ENCODE peak calls at places on chromosome 21, in eight cellular contexts. One of them, this sample, is unnamed.

GRCh38 chr21:42755031-42755665 is 101.7 kb downstream of the PDE9A start:
- DNase-seq in AG04450: no peak
- DNase-seq in cardiac muscle cell: no peak
- DNase-seq in mesothelial cell of epicardium: no peak
- DNase-seq in RWPE1: no peak
- DNase-seq in testis: no peak
- DNase-seq in hepatocyte: no peak
- DNase-seq in ascending aorta: no peak
- DNase-seq in this sample: no peak

GRCh38 chr21:41559658-41560599 is 52.0 kb upstream of the TMPRSS2 start:
- DNase-seq in AG04450: no peak
- DNase-seq in cardiac muscle cell: peak
- DNase-seq in mesothelial cell of epicardium: no peak
- DNase-seq in RWPE1: no peak
- DNase-seq in testis: no peak
- DNase-seq in hepatocyte: no peak
- DNase-seq in ascending aorta: no peak
- DNase-seq in this sample: no peak

GRCh38 chr21:36155603-36156338 is 853 bp upstream of the DOP1B start:
- DNase-seq in AG04450: no peak
- DNase-seq in cardiac muscle cell: no peak
- DNase-seq in mesothelial cell of epicardium: no peak
- DNase-seq in RWPE1: no peak
- DNase-seq in testis: no peak
- DNase-seq in hepatocyte: peak
- DNase-seq in ascending aorta: no peak
- DNase-seq in this sample: no peak

GRCh38 chr21:41706678-41707077 is 60.2 kb downstream of the RIPK4 start:
- DNase-seq in AG04450: no peak
- DNase-seq in cardiac muscle cell: peak
- DNase-seq in mesothelial cell of epicardium: no peak
- DNase-seq in RWPE1: peak
- DNase-seq in testis: no peak
- DNase-seq in hepatocyte: peak
- DNase-seq in ascending aorta: no peak
- DNase-seq in this sample: no peak

GRCh38 chr21:35051287-35051818 is 2.3 kb upstream of the RUNX1 start:
- DNase-seq in AG04450: no peak
- DNase-seq in cardiac muscle cell: peak
- DNase-seq in mesothelial cell of epicardium: no peak
- DNase-seq in RWPE1: peak
- DNase-seq in testis: peak
- DNase-seq in hepatocyte: peak
- DNase-seq in ascending aorta: peak
- DNase-seq in this sample: no peak

GRCh38 chr21:43211085-43212071 is 42.6 kb downstream of the CRYAA start:
- DNase-seq in AG04450: no peak
- DNase-seq in cardiac muscle cell: no peak
- DNase-seq in mesothelial cell of epicardium: no peak
- DNase-seq in RWPE1: no peak
- DNase-seq in testis: peak
- DNase-seq in hepatocyte: peak
- DNase-seq in ascending aorta: peak
- DNase-seq in this sample: no peak

GRCh38 chr21:20308586-20308985 is 689.6 kb upstream of the NCAM2 start:
- DNase-seq in AG04450: no peak
- DNase-seq in cardiac muscle cell: no peak
- DNase-seq in mesothelial cell of epicardium: no peak
- DNase-seq in RWPE1: no peak
- DNase-seq in testis: no peak
- DNase-seq in hepatocyte: no peak
- DNase-seq in ascending aorta: no peak
- DNase-seq in this sample: no peak

GRCh38 chr21:33642896-33643657 is 776 bp downstream of the ITSN1 start:
- DNase-seq in AG04450: no peak
- DNase-seq in cardiac muscle cell: peak
- DNase-seq in mesothelial cell of epicardium: peak
- DNase-seq in RWPE1: peak
- DNase-seq in testis: peak
- DNase-seq in hepatocyte: peak
- DNase-seq in ascending aorta: peak
- DNase-seq in this sample: no peak

GRCh38 chr21:43727571-43728466 is 8.9 kb downstream of the PDXK start:
- DNase-seq in AG04450: no peak
- DNase-seq in cardiac muscle cell: peak
- DNase-seq in mesothelial cell of epicardium: no peak
- DNase-seq in RWPE1: no peak
- DNase-seq in testis: peak
- DNase-seq in hepatocyte: no peak
- DNase-seq in ascending aorta: peak
- DNase-seq in this sample: no peak

GRCh38 chr21:46442938-46443337 is 15.8 kb upstream of the DIP2A start:
- DNase-seq in AG04450: no peak
- DNase-seq in cardiac muscle cell: no peak
- DNase-seq in mesothelial cell of epicardium: no peak
- DNase-seq in RWPE1: no peak
- DNase-seq in testis: no peak
- DNase-seq in hepatocyte: no peak
- DNase-seq in ascending aorta: no peak
- DNase-seq in this sample: no peak

GRCh38 chr21:41947596-41948403 is 6.0 kb downstream of the C2CD2 start:
- DNase-seq in AG04450: no peak
- DNase-seq in cardiac muscle cell: peak
- DNase-seq in mesothelial cell of epicardium: no peak
- DNase-seq in RWPE1: no peak
- DNase-seq in testis: no peak
- DNase-seq in hepatocyte: no peak
- DNase-seq in ascending aorta: peak
- DNase-seq in this sample: no peak

GRCh38 chr21:35528109-35529042 is 479.3 kb upstream of the RUNX1 start:
- DNase-seq in AG04450: no peak
- DNase-seq in cardiac muscle cell: peak
- DNase-seq in mesothelial cell of epicardium: no peak
- DNase-seq in RWPE1: no peak
- DNase-seq in testis: peak
- DNase-seq in hepatocyte: no peak
- DNase-seq in ascending aorta: no peak
- DNase-seq in this sample: no peak

GRCh38 chr21:32978346-32979270 is 47.1 kb upstream of the OLIG2 start:
- DNase-seq in AG04450: no peak
- DNase-seq in cardiac muscle cell: no peak
- DNase-seq in mesothelial cell of epicardium: no peak
- DNase-seq in RWPE1: no peak
- DNase-seq in testis: no peak
- DNase-seq in hepatocyte: no peak
- DNase-seq in ascending aorta: no peak
- DNase-seq in this sample: no peak

GRCh38 chr21:41227357-41228005 is 59.5 kb downstream of the BACE2 start:
- DNase-seq in AG04450: no peak
- DNase-seq in cardiac muscle cell: no peak
- DNase-seq in mesothelial cell of epicardium: no peak
- DNase-seq in RWPE1: no peak
- DNase-seq in testis: no peak
- DNase-seq in hepatocyte: no peak
- DNase-seq in ascending aorta: no peak
- DNase-seq in this sample: no peak

GRCh38 chr21:34969431-34970036 is 79.6 kb downstream of the RUNX1 start:
- DNase-seq in AG04450: no peak
- DNase-seq in cardiac muscle cell: peak
- DNase-seq in mesothelial cell of epicardium: no peak
- DNase-seq in RWPE1: no peak
- DNase-seq in testis: no peak
- DNase-seq in hepatocyte: no peak
- DNase-seq in ascending aorta: no peak
- DNase-seq in this sample: no peak

GRCh38 chr21:35974801-35975200 is 85.5 kb downstream of the SETD4 start:
- DNase-seq in AG04450: no peak
- DNase-seq in cardiac muscle cell: peak
- DNase-seq in mesothelial cell of epicardium: no peak
- DNase-seq in RWPE1: peak
- DNase-seq in testis: no peak
- DNase-seq in hepatocyte: no peak
- DNase-seq in ascending aorta: no peak
- DNase-seq in this sample: no peak

GRCh38 chr21:43712268-43712942 is 6.5 kb upstream of the PDXK start:
- DNase-seq in AG04450: no peak
- DNase-seq in cardiac muscle cell: no peak
- DNase-seq in mesothelial cell of epicardium: no peak
- DNase-seq in RWPE1: peak
- DNase-seq in testis: no peak
- DNase-seq in hepatocyte: peak
- DNase-seq in ascending aorta: no peak
- DNase-seq in this sample: peak

GRCh38 chr21:29697555-29698193 is 242.1 kb downstream of the GRIK1 start:
- DNase-seq in AG04450: no peak
- DNase-seq in cardiac muscle cell: no peak
- DNase-seq in mesothelial cell of epicardium: no peak
- DNase-seq in RWPE1: no peak
- DNase-seq in testis: no peak
- DNase-seq in hepatocyte: no peak
- DNase-seq in ascending aorta: no peak
- DNase-seq in this sample: no peak

GRCh38 chr21:45910548-45911221 is 70.9 kb upstream of the COL6A1 start:
- DNase-seq in AG04450: no peak
- DNase-seq in cardiac muscle cell: no peak
- DNase-seq in mesothelial cell of epicardium: no peak
- DNase-seq in RWPE1: peak
- DNase-seq in testis: peak
- DNase-seq in hepatocyte: no peak
- DNase-seq in ascending aorta: no peak
- DNase-seq in this sample: no peak

GRCh38 chr21:36747815-36748381 is 49.0 kb downstream of the SIM2 start:
- DNase-seq in AG04450: no peak
- DNase-seq in cardiac muscle cell: peak
- DNase-seq in mesothelial cell of epicardium: no peak
- DNase-seq in RWPE1: no peak
- DNase-seq in testis: peak
- DNase-seq in hepatocyte: peak
- DNase-seq in ascending aorta: no peak
- DNase-seq in this sample: no peak

GRCh38 chr21:39085843-39086415 is 97.3 kb downstream of the PSMG1 start:
- DNase-seq in AG04450: no peak
- DNase-seq in cardiac muscle cell: no peak
- DNase-seq in mesothelial cell of epicardium: no peak
- DNase-seq in RWPE1: no peak
- DNase-seq in testis: no peak
- DNase-seq in hepatocyte: no peak
- DNase-seq in ascending aorta: peak
- DNase-seq in this sample: no peak
- TF ChIP-seq CTCF in AG04450: no peak
- TF ChIP-seq CTCF in cardiac muscle cell: no peak
- TF ChIP-seq CTCF in mesothelial cell of epicardium: no peak
- TF ChIP-seq CTCF in RWPE1: no peak
- TF ChIP-seq CTCF in testis: no peak
- TF ChIP-seq CTCF in hepatocyte: no peak
- TF ChIP-seq CTCF in ascending aorta: no peak
- TF ChIP-seq CTCF in this sample: no peak

DNA sequence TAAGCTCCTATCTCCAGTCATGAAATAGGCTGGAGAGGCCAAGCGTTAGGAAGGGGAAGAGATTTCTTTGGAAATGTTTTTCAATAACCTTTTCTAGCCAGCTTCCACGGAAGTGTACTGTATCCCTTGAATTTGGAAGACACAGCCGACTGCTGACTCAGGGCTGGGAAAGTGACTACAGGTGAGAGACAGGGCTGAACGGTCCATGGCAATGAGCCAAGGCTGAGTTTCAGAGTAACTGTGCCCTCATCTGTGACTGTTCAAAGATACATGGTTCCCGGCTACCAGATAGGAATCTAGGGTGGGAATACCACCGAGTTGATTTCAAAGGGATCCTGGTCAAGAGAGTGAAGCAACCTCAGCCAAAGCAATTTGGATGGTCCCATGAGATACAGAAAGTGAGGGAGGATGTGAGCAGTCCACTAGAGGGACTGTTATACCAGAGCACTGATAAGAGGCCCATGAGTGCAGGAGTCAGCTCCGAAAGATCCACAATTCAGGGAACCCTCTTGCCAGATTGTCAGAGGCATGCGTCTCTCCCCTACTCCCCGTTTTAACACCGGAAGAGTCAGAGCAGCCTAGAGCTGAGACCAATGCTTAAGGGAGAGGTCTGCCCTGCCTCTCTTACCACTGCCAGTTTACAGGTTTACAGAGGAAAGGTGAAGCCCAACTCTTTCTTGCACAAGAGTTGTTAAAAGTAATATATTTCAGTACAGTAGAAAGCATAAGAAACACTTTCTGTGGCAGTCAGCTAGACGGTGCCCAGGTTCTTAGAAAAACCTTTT is 3.2 kb upstream of the KRTAP19-8 start:
- DNase-seq in AG04450: no peak
- DNase-seq in cardiac muscle cell: no peak
- DNase-seq in mesothelial cell of epicardium: no peak
- DNase-seq in RWPE1: no peak
- DNase-seq in testis: no peak
- DNase-seq in hepatocyte: no peak
- DNase-seq in ascending aorta: no peak
- DNase-seq in this sample: no peak
- TF ChIP-seq CTCF in AG04450: no peak
- TF ChIP-seq CTCF in cardiac muscle cell: no peak
- TF ChIP-seq CTCF in mesothelial cell of epicardium: no peak
- TF ChIP-seq CTCF in RWPE1: no peak
- TF ChIP-seq CTCF in testis: no peak
- TF ChIP-seq CTCF in hepatocyte: no peak
- TF ChIP-seq CTCF in ascending aorta: no peak
- TF ChIP-seq CTCF in this sample: no peak

DNA sequence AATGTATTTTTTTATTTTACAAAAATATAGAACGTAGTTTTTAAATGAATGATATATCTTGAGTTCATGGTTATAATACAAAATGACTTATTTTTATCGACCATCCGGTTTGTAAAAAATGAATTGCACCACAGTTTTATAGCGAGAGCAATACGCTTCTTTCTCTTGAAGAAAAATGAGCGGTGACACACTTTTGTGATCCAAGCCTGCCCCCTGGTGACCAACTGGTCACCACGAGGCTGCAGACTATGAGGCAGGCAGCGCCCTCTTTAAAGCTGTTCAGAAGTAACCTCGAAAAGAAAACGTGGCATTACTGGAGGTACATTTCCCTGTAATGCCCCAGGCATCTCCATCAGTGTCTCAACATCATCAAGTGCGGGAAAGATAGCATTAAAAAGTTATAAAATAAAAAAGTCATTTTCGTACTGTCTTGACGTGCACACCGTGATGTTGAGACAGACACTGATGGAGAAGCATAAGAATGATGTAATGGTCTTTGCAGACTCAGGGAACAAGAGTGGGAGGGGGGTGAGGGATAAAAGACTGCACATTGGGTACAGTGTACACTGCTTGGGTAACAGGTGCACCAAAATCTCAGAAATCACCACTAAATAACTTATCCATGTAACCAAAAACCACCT is 734.2 kb upstream of the ADAMTS5 start:
- DNase-seq in AG04450: peak
- DNase-seq in cardiac muscle cell: peak
- DNase-seq in mesothelial cell of epicardium: peak
- DNase-seq in RWPE1: peak
- DNase-seq in testis: peak
- DNase-seq in hepatocyte: peak
- DNase-seq in ascending aorta: peak
- DNase-seq in this sample: peak
- TF ChIP-seq CTCF in AG04450: peak
- TF ChIP-seq CTCF in cardiac muscle cell: peak
- TF ChIP-seq CTCF in mesothelial cell of epicardium: peak
- TF ChIP-seq CTCF in RWPE1: peak
- TF ChIP-seq CTCF in testis: peak
- TF ChIP-seq CTCF in hepatocyte: peak
- TF ChIP-seq CTCF in ascending aorta: peak
- TF ChIP-seq CTCF in this sample: peak

GRCh38 chr21:28336299-28336698 is 656.4 kb downstream of the LTN1 start:
- DNase-seq in AG04450: peak
- DNase-seq in cardiac muscle cell: peak
- DNase-seq in mesothelial cell of epicardium: no peak
- DNase-seq in RWPE1: peak
- DNase-seq in testis: peak
- DNase-seq in hepatocyte: peak
- DNase-seq in ascending aorta: peak
- DNase-seq in this sample: peak
- TF ChIP-seq CTCF in AG04450: peak
- TF ChIP-seq CTCF in cardiac muscle cell: peak
- TF ChIP-seq CTCF in mesothelial cell of epicardium: no peak
- TF ChIP-seq CTCF in RWPE1: no peak
- TF ChIP-seq CTCF in testis: peak
- TF ChIP-seq CTCF in hepatocyte: peak
- TF ChIP-seq CTCF in ascending aorta: no peak
- TF ChIP-seq CTCF in this sample: peak